ENCODE peak calls at places on chromosomes 16 and 17, in four cellular contexts. F is omental fat pad; L is epithelial cell of proximal tubule; U is CD4-positive, alpha-beta T cell. D is an unnamed sample.
A peak's percentile ranks its signal among the peaks of the same experiment; 100 is the strongest.

GRCh38 chr17:28188841-28189263 is 130.1 kb upstream of the TMEM97 start:
- DNase-seq in F (no peak), L (no peak), U (no peak), D (no peak)

GRCh38 chr17:58587713-58588117 is 73.3 kb upstream of the MTMR4 start:
- DNase-seq in F (peak; percentile 25), L (no peak), U (peak; percentile 60), D (peak; percentile 61)

GRCh38 chr17:39922006-39922405 is 3.6 kb upstream of the GSDMB start:
- DNase-seq in F (no peak), L (no peak), U (no peak), D (no peak)

GRCh38 chr16:11072420-11073153 is 128.2 kb downstream of the CLEC16A start:
- DNase-seq in F (no peak), L (no peak), U (no peak), D (no peak)

GRCh38 chr17:79835953-79836951 is 3.0 kb downstream of the CBX4 start:
- DNase-seq in F (no peak), L (no peak), U (no peak), D (peak; percentile 83)

GRCh38 chr17:41391535-41391934 is 5.9 kb downstream of the KRT31 start:
- DNase-seq in F (no peak), L (no peak), U (no peak), D (no peak)

GRCh38 chr17:83026311-83026811 is 53.0 kb upstream of the METRNL start:
- DNase-seq in F (no peak), L (no peak), U (no peak), D (no peak)

GRCh38 chr16:4505356-4506153 is 29.4 kb downstream of the HMOX2 start:
- DNase-seq in F (no peak), L (no peak), U (peak; percentile 73), D (peak; percentile 27)

GRCh38 chr17:73017653-73018052 is 74.8 kb downstream of the SLC39A11 start:
- DNase-seq in F (no peak), L (no peak), U (no peak), D (no peak)

GRCh38 chr16:13708361-13708760 is 211.6 kb upstream of the ERCC4 start:
- DNase-seq in F (no peak), L (no peak), U (no peak), D (no peak)

GRCh38 chr16:67884684-67885083 is at the start of gene NRN1L:
- DNase-seq in F (peak; percentile 53), L (no peak), U (no peak), D (peak; percentile 87)

GRCh38 chr17:80751460-80752368 is 207.1 kb downstream of the RPTOR start:
- DNase-seq in F (no peak), L (no peak), U (no peak), D (peak; percentile 35)

GRCh38 chr16:68393333-68393732 is 55.0 kb downstream of the SMPD3 start:
- DNase-seq in F (no peak), L (no peak), U (no peak), D (no peak)

GRCh38 chr16:66226762-66227161 is 139.7 kb upstream of the CDH5 start:
- DNase-seq in F (no peak), L (no peak), U (no peak), D (no peak)

GRCh38 chr17:57665696-57666095 is 79.4 kb downstream of the CCDC182 start:
- DNase-seq in F (no peak), L (no peak), U (no peak), D (peak; percentile 37)

GRCh38 chr17:57106107-57106835 is 21.2 kb downstream of the AKAP1 start:
- DNase-seq in F (no peak), L (no peak), U (no peak), D (no peak)

GRCh38 chr17:59372138-59372751 is 40.8 kb downstream of the YPEL2 start:
- DNase-seq in F (no peak), L (no peak), U (no peak), D (no peak)

GRCh38 chr16:75420987-75421819 is 12.1 kb downstream of the CFDP1 start:
- DNase-seq in F (peak; percentile 41), L (no peak), U (peak; percentile 41), D (no peak)

GRCh38 chr16:69406780-69407331 is 17.6 kb upstream of the CYB5B start:
- DNase-seq in F (no peak), L (no peak), U (no peak), D (no peak)

GRCh38 chr16:87487361-87487924 is 5.4 kb downstream of the ZCCHC14 start:
- DNase-seq in F (no peak), L (peak; percentile 47), U (no peak), D (no peak)

GRCh38 chr16:3771513-3771912 is 54.2 kb upstream of the TRAP1 start:
- DNase-seq in F (no peak), L (no peak), U (no peak), D (no peak)

GRCh38 chr17:44197980-44198720 is 1.5 kb downstream of the ATXN7L3 start:
- DNase-seq in F (no peak), L (no peak), U (peak; percentile 57), D (no peak)
- TF ChIP-seq CTCF in F (no peak), L (peak; percentile 21), U (no peak), D (no peak)

GRCh38 chr17:74453665-74454196 is 12.7 kb upstream of the CD300A start:
- DNase-seq in F (no peak), L (no peak), U (peak; percentile 66), D (peak; percentile 81)
- TF ChIP-seq CTCF in F (no peak), L (no peak), U (peak; percentile 12), D (no peak)

GRCh38 chr17:51640108-51640622 is 379.8 kb downstream of the UTP18 start:
- DNase-seq in F (no peak), L (no peak), U (no peak), D (no peak)
- TF ChIP-seq CTCF in F (no peak), L (peak; percentile 44), U (peak; percentile 54), D (no peak)

DNA sequence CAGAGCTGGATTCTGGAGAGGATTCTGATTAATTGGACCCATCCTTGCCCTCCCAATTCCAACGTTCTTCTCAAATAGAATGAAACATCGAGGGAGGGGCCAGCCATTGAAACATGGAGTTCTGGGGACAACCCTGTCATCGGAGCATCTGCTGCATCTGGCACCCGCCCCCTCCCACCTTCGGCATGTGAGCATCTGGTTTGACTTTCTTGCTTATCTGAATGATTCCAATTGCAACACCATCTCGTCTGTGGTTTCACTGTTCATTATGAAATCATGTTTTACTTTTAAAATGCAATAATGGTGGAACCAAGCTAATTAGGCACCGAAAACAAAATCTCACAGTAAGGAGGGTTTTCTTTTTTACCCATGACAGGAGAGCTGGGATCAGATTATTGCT is 190.5 kb upstream of the FOXF1 start:
- DNase-seq in F (no peak), L (no peak), U (no peak), D (no peak)
- TF ChIP-seq CTCF in F (no peak), L (no peak), U (no peak), D (no peak)

GRCh38 chr16:72018470-72018869 is 9.9 kb downstream of the DHODH start:
- DNase-seq in F (no peak), L (no peak), U (no peak), D (no peak)
- TF ChIP-seq CTCF in F (no peak), L (no peak), U (no peak), D (no peak)

GRCh38 chr16:56643833-56644232 is 5.4 kb downstream of the MT1A start:
- DNase-seq in F (no peak), L (no peak), U (no peak), D (no peak)
- TF ChIP-seq CTCF in F (no peak), L (no peak), U (no peak), D (no peak)

D was measured in breast epithelium.